ENCODE peak calls at places on chromosomes 7 and 10, in six cellular contexts. U is neural crest cell; W is CD8-positive, alpha-beta T cell; V is fibroblast of pulmonary artery; D is AG04449; E is GM12878. O is an unnamed sample.

GRCh38 chr7:38451840-38452239 is 178.4 kb upstream of the TARP start:
- DNase-seq in U (no peak), W (no peak), V (peak; percentile 58), D (no peak), E (no peak), O (peak; percentile 14)

GRCh38 chr10:73920084-73920483 is 9.2 kb downstream of the PLAU start:
- DNase-seq in U (no peak), W (no peak), V (no peak), D (no peak), E (no peak), O (no peak)

GRCh38 chr10:18681366-18681765 is 22.1 kb downstream of the ARL5B start:
- DNase-seq in U (no peak), W (no peak), V (peak; percentile 74), D (no peak), E (no peak), O (no peak)

GRCh38 chr7:86454753-86455152 is 189.0 kb upstream of the GRM3 start:
- DNase-seq in U (no peak), W (no peak), V (no peak), D (no peak), E (no peak), O (no peak)

GRCh38 chr7:21028186-21028989 is 241.7 kb upstream of the SP8 start:
- DNase-seq in U (peak; percentile 20), W (no peak), V (no peak), D (no peak), E (no peak), O (peak; percentile 66)

GRCh38 chr7:116899308-116899707 is 36.9 kb downstream of the CAPZA2 start:
- DNase-seq in U (no peak), W (no peak), V (peak; percentile 46), D (no peak), E (no peak), O (no peak)

GRCh38 chr10:76301950-76302349 is 870.5 kb downstream of the LRMDA start:
- DNase-seq in U (no peak), W (no peak), V (no peak), D (no peak), E (no peak), O (peak; percentile 19)

GRCh38 chr7:154640266-154640865 is 362.6 kb downstream of the PAXIP1 start:
- DNase-seq in U (no peak), W (no peak), V (no peak), D (no peak), E (no peak), O (peak; percentile 19)

GRCh38 chr10:69268761-69269416 is 9.4 kb upstream of the HK1 start:
- DNase-seq in U (no peak), W (no peak), V (no peak), D (no peak), E (no peak), O (no peak)

GRCh38 chr7:50552139-50552538 is 13.1 kb downstream of the DDC start:
- DNase-seq in U (no peak), W (no peak), V (no peak), D (no peak), E (no peak), O (peak; percentile 29)

GRCh38 chr10:110317866-110318850 is 13.4 kb upstream of the SMNDC1 start:
- DNase-seq in U (no peak), W (no peak), V (no peak), D (no peak), E (no peak), O (no peak)

GRCh38 chr7:36391436-36392198 is 2.0 kb downstream of the ANLN start:
- DNase-seq in U (no peak), W (no peak), V (no peak), D (no peak), E (peak; percentile 27), O (no peak)

GRCh38 chr10:32445740-32446615 is at the start of gene CCDC7:
- DNase-seq in U (peak; percentile 69), W (peak; percentile 85), V (peak; percentile 89), D (peak; percentile 14), E (peak; percentile 62), O (peak; percentile 94)

GRCh38 chr10:11146402-11147171 is 128.9 kb downstream of the CELF2 start:
- DNase-seq in U (no peak), W (no peak), V (peak; percentile 22), D (no peak), E (no peak), O (no peak)

GRCh38 chr7:51949726-51950644 is 633.4 kb upstream of the COBL start:
- DNase-seq in U (peak; percentile 23), W (no peak), V (no peak), D (no peak), E (no peak), O (peak; percentile 69)

GRCh38 chr10:94963901-94964300 is 25.4 kb downstream of the CYP2C9 start:
- DNase-seq in U (peak; percentile 2), W (no peak), V (peak; percentile 42), D (no peak), E (no peak), O (peak; percentile 30)

GRCh38 chr10:62048919-62049636 is 147.6 kb downstream of the ARID5B start:
- DNase-seq in U (peak; percentile 57), W (peak; percentile 56), V (peak; percentile 99), D (peak; percentile 94), E (no peak), O (peak; percentile 81)

GRCh38 chr7:70612811-70613210 is 519.1 kb upstream of the GALNT17 start:
- DNase-seq in U (no peak), W (no peak), V (no peak), D (no peak), E (no peak), O (peak; percentile 90)

GRCh38 chr10:132199268-132199853 is 12.6 kb downstream of the DPYSL4 start:
- DNase-seq in U (no peak), W (no peak), V (no peak), D (no peak), E (no peak), O (no peak)

GRCh38 chr10:11088709-11089108 is 71.0 kb downstream of the CELF2 start:
- DNase-seq in U (no peak), W (no peak), V (no peak), D (no peak), E (no peak), O (no peak)

GRCh38 chr7:151115836-151116418 is 29.7 kb downstream of the AGAP3 start:
- DNase-seq in U (no peak), W (peak; percentile 24), V (no peak), D (no peak), E (no peak), O (no peak)

GRCh38 chr7:13948019-13948781 is 41.3 kb downstream of the ETV1 start:
- DNase-seq in U (no peak), W (no peak), V (no peak), D (no peak), E (no peak), O (no peak)

GRCh38 chr10:125107972-125108580 is 52.3 kb downstream of the CTBP2 start:
- DNase-seq in U (no peak), W (no peak), V (no peak), D (no peak), E (no peak), O (no peak)

GRCh38 chr10:72049969-72050781 is 38.2 kb downstream of the SPOCK2 start:
- DNase-seq in U (no peak), W (no peak), V (no peak), D (no peak), E (no peak), O (no peak)

GRCh38 chr7:113159746-113160339 is 41.5 kb upstream of the SMIM30 start:
- DNase-seq in U (peak; percentile 6), W (no peak), V (peak; percentile 53), D (no peak), E (no peak), O (peak; percentile 20)

GRCh38 chr7:132077986-132078385 is 498.3 kb downstream of the PLXNA4 start:
- DNase-seq in U (no peak), W (no peak), V (peak; percentile 69), D (no peak), E (no peak), O (no peak)

GRCh38 chr10:107317592-107317991 is 153.1 kb upstream of the SORCS1 start:
- DNase-seq in U (no peak), W (no peak), V (no peak), D (no peak), E (no peak), O (no peak)

GRCh38 chr7:24227603-24228359 is 56.2 kb upstream of the NPY start:
- DNase-seq in U (no peak), W (no peak), V (no peak), D (no peak), E (peak; percentile 40), O (no peak)

GRCh38 chr10:122113161-122113944 is 124.4 kb downstream of the TACC2 start:
- DNase-seq in U (peak; percentile 68), W (no peak), V (peak; percentile 77), D (no peak), E (no peak), O (peak; percentile 84)

GRCh38 chr10:1365540-1366082 is 309.4 kb downstream of the WDR37 start:
- DNase-seq in U (no peak), W (no peak), V (no peak), D (no peak), E (no peak), O (no peak)

GRCh38 chr7:122673951-122674350 is 25.0 kb downstream of the RNF133 start:
- DNase-seq in U (no peak), W (no peak), V (no peak), D (no peak), E (no peak), O (no peak)

GRCh38 chr7:107659666-107660065 is 962 bp upstream of the SLC26A4 start:
- DNase-seq in U (no peak), W (no peak), V (peak; percentile 82), D (peak; percentile 26), E (no peak), O (no peak)

GRCh38 chr7:10022957-10023356 is 950.7 kb upstream of the PHF14 start:
- DNase-seq in U (no peak), W (no peak), V (peak; percentile 1), D (no peak), E (no peak), O (peak; percentile 5)

GRCh38 chr10:17888189-17888588 is 63.5 kb upstream of the SLC39A12 start:
- DNase-seq in U (no peak), W (no peak), V (no peak), D (no peak), E (no peak), O (no peak)

GRCh38 chr10:130352291-130352645 is 216.1 kb downstream of the GLRX3 start:
- DNase-seq in U (no peak), W (no peak), V (no peak), D (no peak), E (no peak), O (peak; percentile 63)

GRCh38 chr10:122445904-122446303 is 8.5 kb upstream of the ARMS2 start:
- DNase-seq in U (no peak), W (no peak), V (no peak), D (no peak), E (no peak), O (no peak)